ENCODE peak calls at places on chromosomes 5 and 9, in five cellular contexts. D, A, R, J and H are unnamed samples.
A peak's percentile ranks its signal among the peaks of the same experiment; 100 is the strongest.

GRCh38 chr9:134011401-134011800 is 13.9 kb upstream of the BRD3OS start:
- DNase-seq in D (no peak), A (no peak), R (no peak), J (no peak), H (no peak)

GRCh38 chr5:117463836-117464235 is 889.2 kb upstream of the SEMA6A start:
- DNase-seq in D (no peak), A (no peak), R (no peak), J (no peak), H (no peak)

GRCh38 chr9:129656795-129657390 is 8.6 kb upstream of the PRRX2 start:
- DNase-seq in D (no peak), A (no peak), R (no peak), J (no peak), H (no peak)

GRCh38 chr5:5298068-5298633 is 124.3 kb upstream of the ICE1 start:
- DNase-seq in D (no peak), A (no peak), R (no peak), J (no peak), H (no peak)

GRCh38 chr5:159262472-159262858 is 625 bp upstream of the UBLCP1 start:
- DNase-seq in D (peak; percentile 58), A (no peak), R (no peak), J (no peak), H (no peak)

GRCh38 chr5:151757233-151758140 is 944 bp downstream of the ATOX1 start:
- DNase-seq in D (peak; percentile 60), A (peak; percentile 37), R (no peak), J (no peak), H (no peak)

GRCh38 chr5:77398458-77398857 is 93.7 kb downstream of the WDR41 start:
- DNase-seq in D (no peak), A (no peak), R (no peak), J (no peak), H (no peak)

GRCh38 chr5:76473676-76474075 is 70.6 kb downstream of the IQGAP2 start:
- DNase-seq in D (no peak), A (peak; percentile 74), R (peak; percentile 37), J (no peak), H (no peak)

GRCh38 chr5:143036146-143036927 is 266.2 kb downstream of the ARHGAP26 start:
- DNase-seq in D (no peak), A (no peak), R (peak; percentile 35), J (no peak), H (no peak)

GRCh38 chr9:125971050-125971449 is 223.9 kb downstream of the PBX3 start:
- DNase-seq in D (no peak), A (no peak), R (no peak), J (no peak), H (no peak)

GRCh38 chr9:112858625-112859147 is 32.0 kb downstream of the SLC46A2 start:
- DNase-seq in D (peak; percentile 90), A (peak; percentile 95), R (no peak), J (no peak), H (no peak)

GRCh38 chr5:102807878-102808502 is 52.9 kb downstream of the PAM start:
- DNase-seq in D (no peak), A (peak; percentile 36), R (no peak), J (no peak), H (no peak)

GRCh38 chr5:166370928-166371690 is 1920.3 kb upstream of the WWC1 start:
- DNase-seq in D (peak; percentile 55), A (peak; percentile 13), R (no peak), J (no peak), H (no peak)

GRCh38 chr9:111622626-111623025 is 8.5 kb upstream of the DNAJC25 start:
- DNase-seq in D (no peak), A (no peak), R (no peak), J (no peak), H (no peak)

GRCh38 chr9:71909887-71910601 is 949 bp downstream of the ABHD17B start:
- DNase-seq in D (peak; percentile 66), A (peak; percentile 51), R (peak; percentile 58), J (peak; percentile 66), H (peak; percentile 41)

GRCh38 chr9:133003071-133003461 is 24.6 kb downstream of the GFI1B start:
- DNase-seq in D (peak; percentile 62), A (peak; percentile 77), R (no peak), J (no peak), H (no peak)

GRCh38 chr5:61334224-61335196 is 2.5 kb downstream of the ZSWIM6 start:
- DNase-seq in D (no peak), A (peak; percentile 25), R (no peak), J (no peak), H (peak; percentile 18)

GRCh38 chr5:142551242-142552067 is 134.4 kb downstream of the FGF1 start:
- DNase-seq in D (no peak), A (peak; percentile 25), R (no peak), J (peak; percentile 66), H (no peak)

GRCh38 chr5:159905496-159905895 is 10.8 kb upstream of the ADRA1B start:
- DNase-seq in D (no peak), A (peak; percentile 23), R (no peak), J (no peak), H (no peak)

GRCh38 chr5:130189961-130190360 is 285.7 kb downstream of the CHSY3 start:
- DNase-seq in D (peak; percentile 23), A (no peak), R (no peak), J (no peak), H (no peak)

GRCh38 chr5:14029185-14029584 is 84.7 kb upstream of the DNAH5 start:
- DNase-seq in D (no peak), A (no peak), R (no peak), J (no peak), H (no peak)

GRCh38 chr5:150081541-150082283 is 4.6 kb downstream of the CSF1R start:
- DNase-seq in D (no peak), A (peak; percentile 97), R (peak; percentile 31), J (no peak), H (no peak)

GRCh38 chr5:128498844-128499455 is 39.1 kb downstream of the FBN2 start:
- DNase-seq in D (peak; percentile 84), A (peak; percentile 14), R (no peak), J (no peak), H (peak; percentile 11)

GRCh38 chr9:127555830-127556820 is 56.0 kb upstream of the STXBP1 start:
- DNase-seq in D (no peak), A (peak; percentile 97), R (peak; percentile 75), J (no peak), H (no peak)